ENCODE peak calls at places on chromosomes 5 and 9, in nine cellular contexts. One of them, this sample, is unnamed. For H3K4me1, the result is how much of the 10 kb centered on the place peaks cover.

GRCh38 chr5:109692011-109692410 is 2.3 kb downstream of the MAN2A1 start:
- DNase-seq in sigmoid colon: no peak
- DNase-seq in Panc1: no peak
- DNase-seq in cardiac muscle cell: peak
- DNase-seq in adrenal gland: no peak
- DNase-seq in tibial artery: no peak
- DNase-seq in left ventricle myocardium inferior: no peak
- DNase-seq in heart left ventricle: no peak
- DNase-seq in IMR-90: peak
- DNase-seq in this sample: no peak

GRCh38 chr9:112080831-112081542 is 94.1 kb downstream of the SUSD1 start:
- DNase-seq in sigmoid colon: no peak
- DNase-seq in Panc1: no peak
- DNase-seq in cardiac muscle cell: no peak
- DNase-seq in adrenal gland: no peak
- DNase-seq in tibial artery: no peak
- DNase-seq in left ventricle myocardium inferior: no peak
- DNase-seq in heart left ventricle: no peak
- DNase-seq in IMR-90: no peak
- DNase-seq in this sample: no peak

GRCh38 chr5:136994154-136994553 is 505.0 kb downstream of the SPOCK1 start:
- DNase-seq in sigmoid colon: no peak
- DNase-seq in Panc1: no peak
- DNase-seq in cardiac muscle cell: no peak
- DNase-seq in adrenal gland: no peak
- DNase-seq in tibial artery: no peak
- DNase-seq in left ventricle myocardium inferior: no peak
- DNase-seq in heart left ventricle: no peak
- DNase-seq in IMR-90: no peak
- DNase-seq in this sample: no peak

GRCh38 chr9:83639266-83639665 is 16.3 kb downstream of the IDNK start:
- DNase-seq in sigmoid colon: no peak
- DNase-seq in Panc1: no peak
- DNase-seq in cardiac muscle cell: no peak
- DNase-seq in adrenal gland: no peak
- DNase-seq in tibial artery: no peak
- DNase-seq in left ventricle myocardium inferior: no peak
- DNase-seq in heart left ventricle: no peak
- DNase-seq in IMR-90: peak
- DNase-seq in this sample: no peak

GRCh38 chr5:127875235-127876021 is 172.2 kb downstream of the CCDC192 start:
- DNase-seq in sigmoid colon: no peak
- DNase-seq in Panc1: peak
- DNase-seq in cardiac muscle cell: peak
- DNase-seq in adrenal gland: peak
- DNase-seq in tibial artery: no peak
- DNase-seq in left ventricle myocardium inferior: peak
- DNase-seq in heart left ventricle: peak
- DNase-seq in IMR-90: peak
- DNase-seq in this sample: peak

GRCh38 chr5:13659391-13659790 is 285.1 kb downstream of the DNAH5 start:
- DNase-seq in sigmoid colon: no peak
- DNase-seq in Panc1: no peak
- DNase-seq in cardiac muscle cell: no peak
- DNase-seq in adrenal gland: no peak
- DNase-seq in tibial artery: no peak
- DNase-seq in left ventricle myocardium inferior: no peak
- DNase-seq in heart left ventricle: no peak
- DNase-seq in IMR-90: peak
- DNase-seq in this sample: no peak

GRCh38 chr9:127931092-127931881 is 710 bp upstream of the PIP5KL1 start:
- DNase-seq in sigmoid colon: no peak
- DNase-seq in Panc1: peak
- DNase-seq in cardiac muscle cell: peak
- DNase-seq in adrenal gland: peak
- DNase-seq in tibial artery: no peak
- DNase-seq in left ventricle myocardium inferior: no peak
- DNase-seq in heart left ventricle: no peak
- DNase-seq in IMR-90: peak
- DNase-seq in this sample: peak

GRCh38 chr5:177378884-177379883 is 5.0 kb upstream of the SLC34A1 start:
- DNase-seq in sigmoid colon: no peak
- DNase-seq in Panc1: no peak
- DNase-seq in cardiac muscle cell: peak
- DNase-seq in adrenal gland: no peak
- DNase-seq in tibial artery: no peak
- DNase-seq in left ventricle myocardium inferior: no peak
- DNase-seq in heart left ventricle: no peak
- DNase-seq in IMR-90: peak
- DNase-seq in this sample: no peak

GRCh38 chr9:123334639-123335038 is 21.4 kb upstream of the CRB2 start:
- DNase-seq in sigmoid colon: no peak
- DNase-seq in Panc1: no peak
- DNase-seq in cardiac muscle cell: no peak
- DNase-seq in adrenal gland: no peak
- DNase-seq in tibial artery: no peak
- DNase-seq in left ventricle myocardium inferior: no peak
- DNase-seq in heart left ventricle: no peak
- DNase-seq in IMR-90: no peak
- DNase-seq in this sample: no peak

GRCh38 chr5:177154003-177154643 is 20.6 kb downstream of the NSD1 start:
- DNase-seq in sigmoid colon: no peak
- DNase-seq in Panc1: no peak
- DNase-seq in cardiac muscle cell: peak
- DNase-seq in adrenal gland: no peak
- DNase-seq in tibial artery: no peak
- DNase-seq in left ventricle myocardium inferior: no peak
- DNase-seq in heart left ventricle: no peak
- DNase-seq in IMR-90: peak
- DNase-seq in this sample: no peak

GRCh38 chr9:111572945-111573604 is 26.4 kb downstream of the PTGR1 start:
- DNase-seq in sigmoid colon: no peak
- DNase-seq in Panc1: no peak
- DNase-seq in cardiac muscle cell: peak
- DNase-seq in adrenal gland: peak
- DNase-seq in tibial artery: no peak
- DNase-seq in left ventricle myocardium inferior: no peak
- DNase-seq in heart left ventricle: peak
- DNase-seq in IMR-90: peak
- DNase-seq in this sample: no peak

GRCh38 chr9:89427621-89428221 is 70.2 kb downstream of the SEMA4D start:
- DNase-seq in sigmoid colon: no peak
- DNase-seq in Panc1: no peak
- DNase-seq in cardiac muscle cell: no peak
- DNase-seq in adrenal gland: peak
- DNase-seq in tibial artery: no peak
- DNase-seq in left ventricle myocardium inferior: no peak
- DNase-seq in heart left ventricle: no peak
- DNase-seq in IMR-90: peak
- DNase-seq in this sample: no peak

GRCh38 chr5:134446938-134447337 is 35.3 kb upstream of the CDKN2AIPNL start:
- DNase-seq in sigmoid colon: no peak
- DNase-seq in Panc1: no peak
- DNase-seq in cardiac muscle cell: no peak
- DNase-seq in adrenal gland: no peak
- DNase-seq in tibial artery: no peak
- DNase-seq in left ventricle myocardium inferior: no peak
- DNase-seq in heart left ventricle: no peak
- DNase-seq in IMR-90: no peak
- DNase-seq in this sample: no peak
- H3K4me1 ChIP-seq in sigmoid colon: under half
- H3K4me1 ChIP-seq in Panc1: under half
- H3K4me1 ChIP-seq in cardiac muscle cell: under half
- H3K4me1 ChIP-seq in adrenal gland: under half
- H3K4me1 ChIP-seq in tibial artery: under half
- H3K4me1 ChIP-seq in left ventricle myocardium inferior: under half
- H3K4me1 ChIP-seq in heart left ventricle: under half
- H3K4me1 ChIP-seq in IMR-90: under half
- H3K4me1 ChIP-seq in this sample: under half

DNA sequence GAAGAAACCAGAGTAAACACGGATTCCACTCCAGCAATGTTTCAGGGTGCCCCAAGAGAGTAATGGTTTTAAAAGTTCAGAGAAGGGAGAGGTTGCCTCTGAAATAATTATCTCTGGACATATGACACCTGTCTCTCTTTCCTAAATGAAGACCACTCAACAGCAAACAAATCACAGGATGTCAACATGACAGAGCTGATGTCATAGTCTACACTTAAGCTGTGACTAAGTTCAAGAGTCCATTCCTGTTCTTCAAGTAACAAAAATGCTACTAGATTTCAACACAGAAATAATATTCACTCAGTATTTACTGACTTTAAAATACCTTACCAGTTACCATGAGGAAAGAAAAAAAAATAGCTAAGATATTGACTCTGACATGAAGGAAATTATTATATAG is 44.7 kb upstream of the SLC30A5 start:
- DNase-seq in sigmoid colon: no peak
- DNase-seq in Panc1: no peak
- DNase-seq in cardiac muscle cell: no peak
- DNase-seq in adrenal gland: no peak
- DNase-seq in tibial artery: no peak
- DNase-seq in left ventricle myocardium inferior: no peak
- DNase-seq in heart left ventricle: no peak
- DNase-seq in IMR-90: no peak
- DNase-seq in this sample: no peak
- H3K4me3 ChIP-seq in sigmoid colon: no peak
- H3K4me3 ChIP-seq in Panc1: no peak
- H3K4me3 ChIP-seq in cardiac muscle cell: no peak
- H3K4me3 ChIP-seq in adrenal gland: no peak
- H3K4me3 ChIP-seq in tibial artery: no peak
- H3K4me3 ChIP-seq in left ventricle myocardium inferior: no peak
- H3K4me3 ChIP-seq in heart left ventricle: no peak
- H3K4me3 ChIP-seq in IMR-90: no peak
- H3K4me3 ChIP-seq in this sample: no peak

GRCh38 chr9:120730661-120731514 is 16.6 kb upstream of the MEGF9 start:
- DNase-seq in sigmoid colon: no peak
- DNase-seq in Panc1: peak
- DNase-seq in cardiac muscle cell: peak
- DNase-seq in adrenal gland: no peak
- DNase-seq in tibial artery: peak
- DNase-seq in left ventricle myocardium inferior: peak
- DNase-seq in heart left ventricle: no peak
- DNase-seq in IMR-90: peak
- DNase-seq in this sample: peak

GRCh38 chr9:120733190-120733589 is 18.9 kb upstream of the MEGF9 start:
- DNase-seq in sigmoid colon: no peak
- DNase-seq in Panc1: no peak
- DNase-seq in cardiac muscle cell: peak
- DNase-seq in adrenal gland: peak
- DNase-seq in tibial artery: peak
- DNase-seq in left ventricle myocardium inferior: peak
- DNase-seq in heart left ventricle: peak
- DNase-seq in IMR-90: peak
- DNase-seq in this sample: no peak

GRCh38 chr9:120734607-120735006 is 20.3 kb upstream of the MEGF9 start:
- DNase-seq in sigmoid colon: no peak
- DNase-seq in Panc1: no peak
- DNase-seq in cardiac muscle cell: no peak
- DNase-seq in adrenal gland: no peak
- DNase-seq in tibial artery: no peak
- DNase-seq in left ventricle myocardium inferior: no peak
- DNase-seq in heart left ventricle: no peak
- DNase-seq in IMR-90: no peak
- DNase-seq in this sample: no peak

GRCh38 chr9:120726484-120726883 is 12.2 kb upstream of the MEGF9 start:
- DNase-seq in sigmoid colon: no peak
- DNase-seq in Panc1: no peak
- DNase-seq in cardiac muscle cell: no peak
- DNase-seq in adrenal gland: no peak
- DNase-seq in tibial artery: no peak
- DNase-seq in left ventricle myocardium inferior: no peak
- DNase-seq in heart left ventricle: no peak
- DNase-seq in IMR-90: no peak
- DNase-seq in this sample: no peak

DNA sequence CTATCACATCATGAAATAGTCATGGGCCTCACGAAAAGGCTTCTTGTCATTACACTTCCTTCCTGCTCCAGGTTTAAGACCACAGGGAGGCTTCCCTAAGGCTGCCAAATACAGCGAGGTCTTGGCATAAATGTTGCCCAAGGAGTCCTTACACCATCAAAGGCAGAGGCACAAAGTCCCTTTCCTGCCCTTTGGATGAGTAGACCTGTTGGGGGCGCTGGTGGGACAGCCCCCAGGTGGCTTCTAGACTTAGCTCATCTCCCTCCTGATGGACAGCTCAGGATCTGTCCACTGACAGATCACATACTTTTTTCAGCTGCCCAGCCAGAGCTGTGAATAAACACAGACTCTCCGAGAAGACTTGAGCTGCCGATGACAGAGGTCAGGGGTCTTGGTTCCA is 15.5 kb upstream of the MEGF9 start:
- DNase-seq in sigmoid colon: no peak
- DNase-seq in Panc1: no peak
- DNase-seq in cardiac muscle cell: no peak
- DNase-seq in adrenal gland: no peak
- DNase-seq in tibial artery: no peak
- DNase-seq in left ventricle myocardium inferior: no peak
- DNase-seq in heart left ventricle: no peak
- DNase-seq in IMR-90: no peak
- DNase-seq in this sample: no peak
- TF ChIP-seq CTCF in sigmoid colon: no peak
- TF ChIP-seq CTCF in Panc1: no peak
- TF ChIP-seq CTCF in cardiac muscle cell: no peak
- TF ChIP-seq CTCF in adrenal gland: no peak
- TF ChIP-seq CTCF in tibial artery: no peak
- TF ChIP-seq CTCF in left ventricle myocardium inferior: no peak
- TF ChIP-seq CTCF in heart left ventricle: no peak
- TF ChIP-seq CTCF in IMR-90: no peak
- TF ChIP-seq CTCF in this sample: peak

DNA sequence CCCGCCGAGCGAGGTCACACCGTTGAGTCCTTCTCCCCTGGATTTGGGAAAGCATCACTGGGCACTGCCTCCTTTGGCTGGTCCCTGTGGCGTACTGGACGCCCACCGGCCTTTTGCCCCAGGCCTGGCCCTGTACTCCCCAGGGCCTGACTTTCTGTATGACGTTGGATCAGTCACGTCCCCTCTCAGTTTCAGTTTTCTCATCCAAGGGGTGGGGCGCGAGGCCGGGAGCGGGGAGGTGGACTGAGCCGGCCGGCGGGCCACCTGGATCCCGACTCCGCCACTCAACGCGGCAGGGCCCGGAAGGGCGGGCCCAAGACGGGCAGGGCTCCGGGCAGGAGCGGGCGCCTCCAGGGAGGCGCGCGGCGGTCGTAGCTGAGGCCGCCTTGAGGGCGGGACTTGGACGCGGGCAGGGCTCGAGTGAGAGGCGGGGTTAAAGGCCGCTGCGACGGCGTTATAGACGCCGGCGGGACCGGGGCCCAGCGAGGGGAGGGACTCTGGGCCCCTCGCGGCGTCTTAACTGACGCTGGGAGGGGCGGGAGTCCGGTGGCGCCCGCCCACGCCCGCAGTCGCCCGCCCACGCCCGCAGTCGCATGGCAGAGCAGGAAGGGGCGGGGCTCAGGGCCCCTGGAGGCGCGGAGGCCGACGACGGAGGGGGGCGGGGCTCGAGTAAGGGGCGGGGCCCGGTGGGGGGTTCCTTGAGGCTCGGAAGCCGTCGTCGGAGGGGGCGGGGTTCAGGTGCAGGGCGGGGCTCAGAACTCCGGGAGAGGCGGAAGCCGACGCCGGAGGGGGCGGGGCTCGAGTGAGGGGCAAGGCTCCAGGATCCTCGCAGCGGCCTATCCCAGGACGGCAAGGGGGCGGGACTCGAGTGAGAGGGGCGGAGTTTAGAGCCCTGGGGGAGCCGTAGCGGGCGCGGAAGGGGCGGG is 549 bp upstream of the CARD19 start:
- DNase-seq in sigmoid colon: peak
- DNase-seq in Panc1: peak
- DNase-seq in cardiac muscle cell: peak
- DNase-seq in adrenal gland: peak
- DNase-seq in tibial artery: peak
- DNase-seq in left ventricle myocardium inferior: peak
- DNase-seq in heart left ventricle: peak
- DNase-seq in IMR-90: peak
- DNase-seq in this sample: peak
- H3K4me1 ChIP-seq in sigmoid colon: under half
- H3K4me1 ChIP-seq in Panc1: under half
- H3K4me1 ChIP-seq in cardiac muscle cell: under half
- H3K4me1 ChIP-seq in adrenal gland: under half
- H3K4me1 ChIP-seq in tibial artery: under half
- H3K4me1 ChIP-seq in left ventricle myocardium inferior: half or more
- H3K4me1 ChIP-seq in heart left ventricle: half or more
- H3K4me1 ChIP-seq in IMR-90: under half
- H3K4me1 ChIP-seq in this sample: under half

This sample was measured in BE2C.